ENCODE peak calls at places on chromosomes 3 and 15, in eight cellular contexts. D is AG09319; X is stimulated activated CD4-positive, alpha-beta T cell treated with anti-CD3 and anti-CD28 coated beads, Interleukin-15, amount 100 ng/mL, for 1 hour; Q is NCI-H1694 treated with DMSO at 0.1 percent for 48 hours; H is activated T-helper 1 cell treated with anti-CD3 and anti-CD28 coated beads, Interleukin-2, amount 50 U/mL, for 16 hours; B is HEK293T; T is activated T-helper 9 cell treated with anti-CD3 and anti-CD28 coated beads, Interleukin-2, amount 50 U/mL, for 16 hours; R is stimulated activated CD8-positive, alpha-beta memory T cell treated with anti-CD3 and anti-CD28 coated beads, Interleukin-7, amount 100 ng/mL, for 24 hours. L is an unnamed sample.

GRCh38 chr15:71329041-71329440 is 213.8 kb downstream of the THSD4 start:
- DNase-seq in D (no peak), X (no peak), Q (no peak), H (no peak), B (no peak), T (no peak), R (no peak), L (no peak)

GRCh38 chr3:150972379-150972985 is at the start of gene CLRN1:
- DNase-seq in D (no peak), X (no peak), Q (no peak), H (no peak), B (no peak), T (no peak), R (no peak), L (no peak)

GRCh38 chr3:171548918-171549317 is 88.7 kb upstream of the TNIK start:
- DNase-seq in D (no peak), X (no peak), Q (no peak), H (no peak), B (no peak), T (no peak), R (no peak), L (no peak)

GRCh38 chr3:59388555-59389280 is 338.9 kb upstream of the CFAP20DC start:
- DNase-seq in D (no peak), X (no peak), Q (no peak), H (no peak), B (no peak), T (no peak), R (no peak), L (no peak)

GRCh38 chr3:29515451-29515850 is 234.6 kb downstream of the RBMS3 start:
- DNase-seq in D (no peak), X (no peak), Q (no peak), H (no peak), B (no peak), T (no peak), R (no peak), L (no peak)

GRCh38 chr15:70390723-70391122 is 293.0 kb upstream of the TLE3 start:
- DNase-seq in D (no peak), X (no peak), Q (no peak), H (no peak), B (no peak), T (no peak), R (no peak), L (no peak)

GRCh38 chr15:26051771-26052685 is 188.9 kb upstream of the ATP10A start:
- DNase-seq in D (no peak), X (no peak), Q (no peak), H (no peak), B (peak), T (no peak), R (no peak), L (no peak)

GRCh38 chr3:15501126-15501525 is 20.4 kb downstream of the COLQ start:
- DNase-seq in D (no peak), X (no peak), Q (peak), H (no peak), B (no peak), T (no peak), R (no peak), L (no peak)

GRCh38 chr15:51403072-51403878 is 61.8 kb downstream of the GLDN start:
- DNase-seq in D (peak), X (no peak), Q (peak), H (no peak), B (peak), T (no peak), R (no peak), L (no peak)

GRCh38 chr3:181610973-181611265 is 100.8 kb upstream of the SOX2 start:
- DNase-seq in D (no peak), X (no peak), Q (no peak), H (no peak), B (no peak), T (no peak), R (no peak), L (no peak)

GRCh38 chr15:61518191-61518950 is 289.3 kb upstream of the RORA start:
- DNase-seq in D (no peak), X (no peak), Q (no peak), H (no peak), B (no peak), T (no peak), R (no peak), L (no peak)

GRCh38 chr3:140505256-140505655 is 172.6 kb upstream of the TRIM42 start:
- DNase-seq in D (no peak), X (no peak), Q (no peak), H (no peak), B (no peak), T (no peak), R (no peak), L (no peak)

GRCh38 chr15:77029166-77030041 is 34.5 kb downstream of the PSTPIP1 start:
- DNase-seq in D (no peak), X (no peak), Q (no peak), H (no peak), B (no peak), T (no peak), R (no peak), L (peak)

GRCh38 chr3:53142986-53143385 is 12.8 kb upstream of the RFT1 start:
- DNase-seq in D (no peak), X (no peak), Q (no peak), H (no peak), B (no peak), T (no peak), R (no peak), L (peak)

GRCh38 chr15:88613074-88613944 is 7.8 kb upstream of the AEN start:
- DNase-seq in D (no peak), X (no peak), Q (no peak), H (no peak), B (no peak), T (no peak), R (no peak), L (no peak)

GRCh38 chr3:46097691-46098241 is 70.5 kb upstream of the XCR1 start:
- DNase-seq in D (no peak), X (no peak), Q (no peak), H (peak), B (no peak), T (peak), R (no peak), L (no peak)

GRCh38 chr3:125585595-125586223 is 9.6 kb downstream of the OSBPL11 start:
- DNase-seq in D (peak), X (no peak), Q (peak), H (no peak), B (peak), T (peak), R (peak), L (no peak)

GRCh38 chr15:45630958-45631691 is 3.7 kb upstream of the SQOR start:
- DNase-seq in D (peak), X (no peak), Q (no peak), H (no peak), B (no peak), T (no peak), R (no peak), L (no peak)

GRCh38 chr15:100763764-100764750 is 115.6 kb upstream of the ALDH1A3 start:
- DNase-seq in D (no peak), X (no peak), Q (no peak), H (no peak), B (no peak), T (no peak), R (no peak), L (no peak)

GRCh38 chr15:50697109-50697797 is 10.7 kb upstream of the TRPM7 start:
- DNase-seq in D (no peak), X (no peak), Q (no peak), H (no peak), B (no peak), T (no peak), R (no peak), L (no peak)

GRCh38 chr3:126714921-126715320 is 10.9 kb downstream of the CHCHD6 start:
- DNase-seq in D (no peak), X (no peak), Q (no peak), H (no peak), B (no peak), T (no peak), R (no peak), L (no peak)

GRCh38 chr3:138625707-138626365 is 17.3 kb downstream of the FAIM start:
- DNase-seq in D (no peak), X (no peak), Q (no peak), H (no peak), B (no peak), T (no peak), R (no peak), L (no peak)

GRCh38 chr15:45714501-45715488 is 80.0 kb downstream of the SQOR start:
- DNase-seq in D (peak), X (no peak), Q (peak), H (no peak), B (peak), T (no peak), R (no peak), L (no peak)

GRCh38 chr3:148329481-148330220 is 368.1 kb upstream of the AGTR1 start:
- DNase-seq in D (no peak), X (no peak), Q (no peak), H (no peak), B (no peak), T (no peak), R (no peak), L (no peak)

GRCh38 chr15:63612300-63612699 is 15.1 kb downstream of the FBXL22 start:
- DNase-seq in D (no peak), X (no peak), Q (no peak), H (no peak), B (no peak), T (no peak), R (no peak), L (no peak)

GRCh38 chr3:138875096-138875753 is 40.5 kb upstream of the PIK3CB start:
- DNase-seq in D (no peak), X (no peak), Q (no peak), H (no peak), B (no peak), T (no peak), R (no peak), L (no peak)

GRCh38 chr15:61063875-61064320 is 165.2 kb downstream of the RORA start:
- DNase-seq in D (no peak), X (no peak), Q (no peak), H (no peak), B (no peak), T (no peak), R (no peak), L (no peak)

GRCh38 chr3:195811756-195812155 is at the start of gene MUC4:
- DNase-seq in D (no peak), X (no peak), Q (no peak), H (no peak), B (no peak), T (no peak), R (no peak), L (no peak)

GRCh38 chr3:62496509-62496908 is 123.2 kb upstream of the FEZF2 start:
- DNase-seq in D (no peak), X (no peak), Q (no peak), H (no peak), B (no peak), T (no peak), R (no peak), L (no peak)

GRCh38 chr15:70503073-70503745 is 260.1 kb downstream of the UACA start:
- DNase-seq in D (no peak), X (no peak), Q (no peak), H (no peak), B (no peak), T (no peak), R (no peak), L (peak)

GRCh38 chr3:105823149-105823866 is 45.5 kb downstream of the CBLB start:
- DNase-seq in D (peak), X (no peak), Q (no peak), H (no peak), B (no peak), T (no peak), R (no peak), L (no peak)

GRCh38 chr3:177057768-177058167 is 139.5 kb downstream of the TBL1XR1 start:
- DNase-seq in D (no peak), X (peak), Q (no peak), H (peak), B (no peak), T (peak), R (no peak), L (no peak)

GRCh38 chr15:97652700-97653167 is 307.8 kb upstream of the ARRDC4 start:
- DNase-seq in D (no peak), X (no peak), Q (no peak), H (no peak), B (peak), T (no peak), R (no peak), L (no peak)

GRCh38 chr3:127779747-127780146 is 42.6 kb downstream of the MGLL start:
- DNase-seq in D (no peak), X (no peak), Q (no peak), H (no peak), B (no peak), T (no peak), R (no peak), L (no peak)

GRCh38 chr15:64847448-64847847 is 5.7 kb downstream of the PLEKHO2 start:
- DNase-seq in D (no peak), X (no peak), Q (no peak), H (no peak), B (no peak), T (no peak), R (no peak), L (no peak)

L was measured in left lung.